ENCODE peak calls at places on chromosome 21, in eight cellular contexts. One of them, this sample, is unnamed.

GRCh38 chr21:37711294-37711844 is 204.9 kb downstream of the KCNJ6 start:
- DNase-seq in dorsolateral prefrontal cortex: no peak
- DNase-seq in mucosa of gallbladder: no peak
- DNase-seq in AML-193: no peak
- DNase-seq in non-pigmented ciliary epithelial cell: no peak
- DNase-seq in HCEC 1CT: no peak
- DNase-seq in aorta: no peak
- DNase-seq in iPS-NIHi11: no peak
- DNase-seq in this sample: no peak

GRCh38 chr21:34078915-34079314 is 5.5 kb downstream of the MRPS6 start:
- DNase-seq in dorsolateral prefrontal cortex: no peak
- DNase-seq in mucosa of gallbladder: no peak
- DNase-seq in AML-193: no peak
- DNase-seq in non-pigmented ciliary epithelial cell: no peak
- DNase-seq in HCEC 1CT: no peak
- DNase-seq in aorta: no peak
- DNase-seq in iPS-NIHi11: no peak
- DNase-seq in this sample: no peak

GRCh38 chr21:29299046-29299905 is 554 bp downstream of the BACH1 start:
- DNase-seq in dorsolateral prefrontal cortex: peak; percentile 71
- DNase-seq in mucosa of gallbladder: peak; percentile 31
- DNase-seq in AML-193: no peak
- DNase-seq in non-pigmented ciliary epithelial cell: no peak
- DNase-seq in HCEC 1CT: peak; percentile 46
- DNase-seq in aorta: peak; percentile 90
- DNase-seq in iPS-NIHi11: peak; percentile 73
- DNase-seq in this sample: peak; percentile 66

GRCh38 chr21:28375708-28376385 is 616.8 kb downstream of the LTN1 start:
- DNase-seq in dorsolateral prefrontal cortex: no peak
- DNase-seq in mucosa of gallbladder: no peak
- DNase-seq in AML-193: no peak
- DNase-seq in non-pigmented ciliary epithelial cell: peak; percentile 58
- DNase-seq in HCEC 1CT: peak; percentile 9
- DNase-seq in aorta: no peak
- DNase-seq in iPS-NIHi11: no peak
- DNase-seq in this sample: peak; percentile 57

GRCh38 chr21:20875741-20876140 is 122.5 kb upstream of the NCAM2 start:
- DNase-seq in dorsolateral prefrontal cortex: no peak
- DNase-seq in mucosa of gallbladder: no peak
- DNase-seq in AML-193: no peak
- DNase-seq in non-pigmented ciliary epithelial cell: no peak
- DNase-seq in HCEC 1CT: no peak
- DNase-seq in aorta: no peak
- DNase-seq in iPS-NIHi11: peak; percentile 14
- DNase-seq in this sample: no peak

GRCh38 chr21:18060402-18060801 is 184.2 kb upstream of the CHODL start:
- DNase-seq in dorsolateral prefrontal cortex: no peak
- DNase-seq in mucosa of gallbladder: no peak
- DNase-seq in AML-193: no peak
- DNase-seq in non-pigmented ciliary epithelial cell: no peak
- DNase-seq in HCEC 1CT: no peak
- DNase-seq in aorta: no peak
- DNase-seq in iPS-NIHi11: no peak
- DNase-seq in this sample: no peak

GRCh38 chr21:45330075-45330781 is 42.5 kb upstream of the POFUT2 start:
- DNase-seq in dorsolateral prefrontal cortex: peak; percentile 34
- DNase-seq in mucosa of gallbladder: peak; percentile 87
- DNase-seq in AML-193: no peak
- DNase-seq in non-pigmented ciliary epithelial cell: no peak
- DNase-seq in HCEC 1CT: peak; percentile 72
- DNase-seq in aorta: peak; percentile 82
- DNase-seq in iPS-NIHi11: peak; percentile 51
- DNase-seq in this sample: peak; percentile 95

GRCh38 chr21:44485254-44485793 is 30.0 kb downstream of the LRRC3 start:
- DNase-seq in dorsolateral prefrontal cortex: no peak
- DNase-seq in mucosa of gallbladder: peak; percentile 54
- DNase-seq in AML-193: no peak
- DNase-seq in non-pigmented ciliary epithelial cell: no peak
- DNase-seq in HCEC 1CT: peak; percentile 35
- DNase-seq in aorta: no peak
- DNase-seq in iPS-NIHi11: peak; percentile 58
- DNase-seq in this sample: no peak